ENCODE peak calls at places on chromosomes 4 and X, in seven cellular contexts. G is HCT116, J is GM12878, M is K562, L is HepG2, V is GM23338, C is HL-60. I is an unnamed sample.

GRCh38 chr4:91243132-91243531 is 1060.6 kb upstream of the GRID2 start:
- DNase-seq in L (no peak), J (no peak), C (no peak), M (no peak), V (no peak), G (no peak), I (no peak)

GRCh38 chrX:69137371-69137881 is 27.8 kb downstream of the PJA1 start:
- DNase-seq in J (no peak), V (peak), L (no peak), C (no peak), G (no peak), M (no peak), I (no peak)

GRCh38 chrX:10769696-10770619 is 149.6 kb upstream of the MID1 start:
- DNase-seq in V (peak), L (no peak), M (no peak), G (no peak), C (no peak), J (no peak), I (no peak)

GRCh38 chrX:7110821-7111276 is 36.7 kb upstream of the STS start:
- DNase-seq in L (no peak), V (no peak), J (peak), G (no peak), C (peak), M (no peak), I (no peak)

GRCh38 chrX:125308653-125309052 is 11.0 kb upstream of the TEX13C start:
- DNase-seq in J (no peak), M (no peak), C (no peak), L (no peak), G (no peak), V (no peak), I (no peak)

GRCh38 chr4:84917087-84917821 is 49.2 kb downstream of the WDFY3 start:
- DNase-seq in J (no peak), L (no peak), G (no peak), M (no peak), C (no peak), V (no peak), I (no peak)

GRCh38 chr4:101355246-101355645 is 7.9 kb upstream of the PPP3CA start:
- DNase-seq in L (no peak), C (no peak), G (no peak), V (no peak), M (no peak), J (no peak), I (no peak)

GRCh38 chr4:182924497-182924896 is 7.3 kb upstream of the DCTD start:
- DNase-seq in L (no peak), J (no peak), V (no peak), G (no peak), M (no peak), C (no peak), I (no peak)

GRCh38 chr4:134944115-134944514 is 742.5 kb upstream of the PABPC4L start:
- DNase-seq in V (no peak), G (no peak), M (no peak), C (no peak), L (no peak), J (no peak), I (no peak)

GRCh38 chrX:149757206-149758067 is 16.4 kb upstream of the HSFX1 start:
- DNase-seq in L (no peak), C (no peak), G (no peak), M (no peak), J (no peak), V (no peak), I (no peak)

GRCh38 chr4:40194602-40195161 is 2.1 kb upstream of the RHOH start:
- DNase-seq in C (no peak), G (no peak), M (no peak), V (no peak), J (no peak), L (peak), I (no peak)

GRCh38 chrX:121308276-121308805 is 260.9 kb downstream of the GLUD2 start:
- DNase-seq in L (peak), C (peak), V (peak), J (peak), M (peak), G (peak), I (peak)

GRCh38 chrX:136525738-136526606 is 6.0 kb upstream of the VGLL1 start:
- DNase-seq in G (no peak), M (no peak), L (no peak), V (no peak), J (no peak), C (no peak), I (peak)

GRCh38 chrX:374566-374965 is 12.1 kb downstream of the PPP2R3B start:
- DNase-seq in J (no peak), L (no peak), V (no peak), G (no peak), M (no peak), C (no peak), I (no peak)

GRCh38 chr4:6804082-6804752 is 21.7 kb downstream of the KIAA0232 start:
- DNase-seq in G (no peak), C (no peak), L (no peak), M (no peak), V (no peak), J (no peak), I (no peak)

GRCh38 chr4:85573270-85573669 is 98.3 kb downstream of the ARHGAP24 start:
- DNase-seq in J (no peak), V (no peak), M (no peak), L (no peak), G (no peak), C (no peak), I (no peak)

GRCh38 chr4:184376923-184377322 is 97.4 kb downstream of the IRF2 start:
- DNase-seq in C (no peak), M (no peak), L (no peak), J (no peak), V (no peak), G (no peak), I (no peak)

GRCh38 chr4:56637791-56638190 is 43.3 kb downstream of the HOPX start:
- DNase-seq in J (no peak), C (no peak), L (no peak), G (no peak), V (no peak), M (no peak), I (no peak)

GRCh38 chr4:138204507-138204906 is 37.6 kb downstream of the SLC7A11 start:
- DNase-seq in C (no peak), M (no peak), V (no peak), J (no peak), G (no peak), L (peak), I (no peak)

GRCh38 chrX:130282151-130282550 is 13.5 kb upstream of the ZNF280C start:
- DNase-seq in V (no peak), L (no peak), M (no peak), C (no peak), J (no peak), G (no peak), I (no peak)

GRCh38 chr4:67558493-67558892 is at the start of gene STAP1:
- DNase-seq in C (peak), G (no peak), V (no peak), J (no peak), L (no peak), M (no peak), I (no peak)

GRCh38 chr4:153205028-153205648 is 895 bp downstream of the TRIM2 start:
- DNase-seq in V (peak), M (peak), L (peak), C (no peak), J (peak), G (no peak), I (no peak)

GRCh38 chr4:103272174-103272573 is 74.0 kb upstream of the CENPE start:
- DNase-seq in M (no peak), V (no peak), G (no peak), J (no peak), C (no peak), L (no peak), I (no peak)

GRCh38 chr4:176653406-176654220 is 139.1 kb downstream of the VEGFC start:
- DNase-seq in G (no peak), M (no peak), V (no peak), L (no peak), C (no peak), J (no peak), I (no peak)

GRCh38 chr4:59698041-59698440 is 1502.1 kb upstream of the ADGRL3 start:
- DNase-seq in G (no peak), L (no peak), C (peak), M (no peak), J (no peak), V (no peak), I (no peak)

GRCh38 chr4:108762559-108763225 is at the start of gene ETNPPL:
- DNase-seq in L (peak), C (peak), G (no peak), M (no peak), V (peak), J (no peak), I (no peak)

GRCh38 chrX:108362026-108362425 is 76.2 kb downstream of the COL4A6 start:
- DNase-seq in V (no peak), G (no peak), L (peak), J (no peak), M (no peak), C (no peak), I (no peak)

GRCh38 chr4:75494563-75494962 is 19.6 kb downstream of the RCHY1 start:
- DNase-seq in V (no peak), J (no peak), G (no peak), C (no peak), L (no peak), M (no peak), I (no peak)

GRCh38 chr4:159003420-159004253 is 99.2 kb upstream of the RAPGEF2 start:
- DNase-seq in J (no peak), V (no peak), M (peak), G (no peak), C (no peak), L (no peak), I (no peak)

GRCh38 chrX:72169008-72169728 is 12.4 kb upstream of the PIN4 start:
- DNase-seq in C (no peak), V (no peak), G (no peak), J (no peak), L (no peak), M (no peak), I (no peak)

GRCh38 chr4:176735300-176735699 is 57.4 kb downstream of the VEGFC start:
- DNase-seq in C (no peak), M (no peak), L (no peak), V (peak), G (no peak), J (no peak), I (no peak)

GRCh38 chr4:85818700-85819099 is 343.8 kb downstream of the ARHGAP24 start:
- DNase-seq in V (no peak), M (no peak), G (no peak), C (peak), J (no peak), L (no peak), I (no peak)

GRCh38 chrX:7068939-7069367 is 78.6 kb upstream of the STS start:
- DNase-seq in C (no peak), G (no peak), V (peak), L (no peak), J (no peak), M (no peak), I (no peak)

GRCh38 chrX:45070116-45071007 is 130.3 kb downstream of the DIPK2B start:
- DNase-seq in M (peak), C (peak), V (peak), L (peak), J (peak), G (peak), I (peak)

GRCh38 chrX:154401918-154402621 is 3.9 kb downstream of the RPL10 start:
- DNase-seq in J (no peak), C (no peak), L (no peak), G (no peak), M (no peak), V (no peak), I (no peak)

GRCh38 chrX:154403192-154403591 is 5.0 kb downstream of the RPL10 start:
- DNase-seq in G (no peak), L (no peak), V (no peak), C (no peak), J (no peak), M (no peak), I (no peak)

GRCh38 chrX:154402622-154403127 is 4.5 kb downstream of the RPL10 start:
- DNase-seq in C (no peak), V (no peak), G (no peak), J (no peak), L (no peak), M (no peak), I (no peak)

GRCh38 chrX:154399527-154400368 is 1.6 kb downstream of the RPL10 start:
- DNase-seq in M (peak), J (no peak), L (no peak), C (no peak), V (no peak), G (no peak), I (no peak)

GRCh38 chrX:154401045-154401799 is 3.0 kb downstream of the RPL10 start:
- DNase-seq in J (no peak), L (peak), G (no peak), C (no peak), M (no peak), V (peak), I (no peak)
- TF ChIP-seq POLR2AphosphoS5 in J (peak), L (peak), G (peak), C (peak), M (peak), V (peak), I (peak)

DNA sequence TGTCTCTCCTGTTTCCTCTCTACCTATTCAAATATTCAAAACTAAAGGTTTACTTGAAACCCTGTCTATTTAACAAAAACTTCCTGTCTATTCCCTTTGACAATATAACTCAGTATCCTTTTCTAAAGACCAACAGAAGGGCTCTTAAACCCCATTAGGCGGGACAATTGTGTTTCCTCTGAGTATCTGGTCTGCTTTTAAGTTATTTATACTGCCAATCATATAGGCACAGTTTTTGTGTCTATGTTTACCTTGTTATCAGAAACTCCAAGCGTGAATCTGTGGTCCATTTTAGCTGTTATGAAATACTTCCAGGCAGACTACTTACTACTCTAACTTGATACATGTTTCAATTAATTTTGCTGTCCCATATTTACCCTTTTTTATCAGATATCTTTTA is 350.0 kb upstream of the CTSO start:
- DNase-seq in C (no peak), V (no peak), G (no peak), L (no peak), J (no peak), M (no peak), I (no peak)
- TF ChIP-seq REST in C (no peak), V (no peak), G (no peak), L (no peak), J (no peak), M (no peak), I (no peak)

GRCh38 chr4:156805696-156806095 is 165.9 kb downstream of the PDGFC start:
- DNase-seq in J (no peak), V (peak), G (no peak), C (no peak), L (no peak), M (no peak), I (no peak)

GRCh38 chr4:156799121-156799589 is 172.4 kb downstream of the PDGFC start:
- DNase-seq in C (no peak), G (no peak), L (no peak), V (no peak), J (no peak), M (no peak), I (no peak)

GRCh38 chr4:156800463-156800862 is 171.1 kb downstream of the PDGFC start:
- DNase-seq in C (no peak), G (no peak), M (no peak), V (no peak), L (no peak), J (no peak), I (no peak)

GRCh38 chr4:156798438-156798837 is 173.2 kb downstream of the PDGFC start:
- DNase-seq in J (no peak), V (no peak), L (no peak), C (no peak), G (no peak), M (no peak), I (no peak)

DNA sequence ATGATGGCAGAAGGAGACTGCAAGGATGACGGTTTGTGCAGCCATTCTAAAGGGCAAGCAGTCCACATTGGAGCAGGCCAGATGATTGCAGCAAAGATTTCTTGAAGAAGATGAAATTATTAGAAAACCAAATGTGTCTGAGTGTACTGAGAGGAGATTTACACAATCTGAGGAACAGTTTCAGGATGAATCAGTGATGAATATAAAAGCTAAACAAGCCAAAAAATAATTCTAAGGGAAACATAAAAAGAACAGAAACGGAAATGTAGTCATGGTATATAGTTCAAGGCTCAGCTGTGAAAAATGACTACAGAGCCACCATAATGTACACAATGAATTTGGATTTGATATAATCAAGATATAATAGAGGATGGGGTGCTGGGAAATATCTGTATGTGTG is 168.5 kb downstream of the PDGFC start:
- DNase-seq in J (no peak), G (no peak), M (no peak), V (no peak), L (no peak), C (no peak), I (no peak)
- TF ChIP-seq POLR2AphosphoS5 in J (no peak), G (no peak), M (no peak), V (no peak), L (no peak), C (no peak), I (no peak)

DNA sequence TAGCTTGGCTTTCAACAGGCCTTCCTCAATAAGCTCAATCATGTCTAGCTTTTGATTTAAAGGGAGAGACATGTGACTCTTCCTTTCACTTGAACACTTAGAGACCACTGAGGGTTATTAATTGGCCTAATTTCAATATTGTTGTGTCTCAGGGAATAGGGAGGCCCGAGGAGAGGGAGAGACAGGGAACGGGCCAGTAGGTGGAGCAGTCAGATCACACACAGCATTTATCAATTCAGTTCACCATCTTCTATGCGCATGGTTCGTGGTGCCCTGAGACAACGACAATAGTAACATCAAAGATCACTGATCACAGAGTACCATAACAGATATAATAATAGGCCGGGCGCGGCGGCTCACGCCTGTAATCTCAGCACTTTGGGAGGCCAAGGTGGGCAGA is 17.8 kb downstream of the ZNF81 start:
- DNase-seq in G (no peak), J (no peak), M (no peak), L (no peak), C (no peak), V (peak), I (no peak)
- TF ChIP-seq REST in G (no peak), J (no peak), M (no peak), L (no peak), C (no peak), V (no peak), I (no peak)

I was measured in Panc1.